ENCODE peak calls at places on chromosome 9, in eight cellular contexts. T, X, S, U, V, O, H and P are unnamed samples.

GRCh38 chr9:131502781-131503625 is at the start of gene POMT1:
- DNase-seq in S (peak), U (peak), T (peak), V (peak), X (peak), O (peak), H (peak), P (peak)

GRCh38 chr9:121450241-121450640 is 49.4 kb downstream of the GGTA1 start:
- DNase-seq in V (no peak), T (no peak), S (no peak), X (no peak), O (no peak), U (no peak), H (no peak), P (no peak)

GRCh38 chr9:130433168-130433946 is 11.4 kb upstream of the ASS1 start:
- DNase-seq in T (peak), H (no peak), S (no peak), X (no peak), O (peak), V (peak), U (no peak), P (no peak)

GRCh38 chr9:76401176-76401575 is 7.0 kb upstream of the RFK start:
- DNase-seq in O (no peak), X (no peak), S (no peak), H (no peak), U (no peak), V (no peak), T (no peak), P (no peak)

GRCh38 chr9:21413089-21414023 is 4.4 kb downstream of the IFNA8 start:
- DNase-seq in O (no peak), T (no peak), U (no peak), H (no peak), X (no peak), V (no peak), S (no peak), P (peak)

GRCh38 chr9:126646162-126646561 is 32.4 kb downstream of the LMX1B start:
- DNase-seq in H (no peak), T (no peak), S (no peak), X (no peak), U (no peak), V (no peak), O (no peak), P (no peak)

GRCh38 chr9:137666950-137667670 is 48.3 kb downstream of the EHMT1 start:
- DNase-seq in U (peak), S (no peak), V (no peak), H (peak), O (peak), X (no peak), T (no peak), P (no peak)

GRCh38 chr9:114016101-114016500 is 62.0 kb downstream of the AMBP start:
- DNase-seq in U (no peak), H (peak), O (no peak), S (peak), V (no peak), X (no peak), T (no peak), P (no peak)

GRCh38 chr9:106019702-106020101 is 325.4 kb downstream of the TMEM38B start:
- DNase-seq in H (no peak), T (no peak), V (no peak), U (no peak), X (no peak), S (no peak), O (no peak), P (no peak)

GRCh38 chr9:137254624-137255447 is at the start of gene NELFB:
- DNase-seq in X (peak), T (peak), U (peak), V (peak), O (peak), H (peak), S (peak), P (peak)

DNA sequence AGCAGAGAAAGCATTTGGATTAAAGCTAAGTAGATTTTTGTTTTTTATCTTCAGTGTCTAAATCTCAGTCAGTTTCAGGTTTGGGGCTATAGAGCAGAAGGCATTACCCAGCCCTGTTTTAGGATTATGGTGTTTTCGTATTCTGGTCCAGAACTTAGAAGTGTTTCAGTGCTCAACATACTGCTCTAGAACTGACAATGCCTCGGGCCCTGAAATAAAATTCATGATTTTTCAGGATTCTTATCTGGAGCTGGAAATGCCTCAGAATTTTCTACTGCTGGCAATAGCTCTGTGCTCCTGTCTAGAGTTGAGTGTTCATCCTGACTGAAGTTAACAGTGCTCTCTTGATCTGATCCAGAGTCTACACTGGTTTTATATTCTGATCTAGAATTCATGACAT is 163.9 kb downstream of the PAPPA start:
- DNase-seq in S (no peak), X (no peak), U (no peak), T (no peak), V (no peak), H (no peak), O (no peak), P (no peak)
- H3K27ac ChIP-seq in S (no peak), X (no peak), U (no peak), T (no peak), V (peak), H (no peak), O (peak), P (no peak)

DNA sequence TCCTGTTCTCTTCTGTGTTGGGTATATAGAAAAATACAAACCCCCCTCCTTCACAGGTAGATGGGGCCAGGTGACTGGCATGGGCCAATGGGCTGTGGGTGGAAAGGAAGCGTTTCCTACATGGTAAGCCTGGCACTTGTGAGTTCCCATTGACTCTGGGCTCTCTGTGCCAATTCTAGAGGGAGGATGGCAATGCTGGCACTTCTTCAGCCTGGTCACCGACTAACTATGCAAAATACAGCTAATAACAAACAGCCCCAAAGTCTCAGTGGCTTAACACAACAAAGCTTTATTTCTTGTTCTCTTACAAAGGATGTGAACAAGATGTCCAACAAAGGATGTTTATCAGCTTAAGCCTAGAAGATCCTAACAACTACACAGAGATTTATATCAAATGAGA is 258.1 kb downstream of the SYK start:
- DNase-seq in H (no peak), X (no peak), S (no peak), O (no peak), U (no peak), T (no peak), V (no peak), P (no peak)
- H3K27ac ChIP-seq in H (peak), X (no peak), S (peak), O (no peak), U (no peak), T (peak), V (peak), P (no peak)

GRCh38 chr9:5695860-5696259 is 67.0 kb downstream of the RIC1 start:
- DNase-seq in U (no peak), O (no peak), H (no peak), S (no peak), V (no peak), T (no peak), X (no peak), P (no peak)
- H3K27ac ChIP-seq in U (no peak), O (no peak), H (no peak), S (no peak), V (no peak), T (no peak), X (no peak), P (no peak)

GRCh38 chr9:37040508-37041127 is 6.5 kb upstream of the PAX5 start:
- DNase-seq in H (no peak), T (no peak), X (no peak), U (no peak), V (no peak), O (no peak), S (no peak), P (no peak)
- H3K27ac ChIP-seq in H (no peak), T (no peak), X (no peak), U (no peak), V (no peak), O (no peak), S (no peak), P (no peak)

GRCh38 chr9:129319938-129320481 is 141.9 kb upstream of the IER5L start:
- DNase-seq in V (no peak), T (no peak), U (no peak), S (peak), X (no peak), O (no peak), H (peak), P (no peak)

GRCh38 chr9:129320575-129321311 is 142.7 kb upstream of the IER5L start:
- DNase-seq in T (peak), X (peak), V (peak), O (peak), U (peak), H (peak), S (peak), P (no peak)

GRCh38 chr9:129322641-129323375 is 144.7 kb upstream of the IER5L start:
- DNase-seq in O (no peak), V (no peak), H (no peak), T (no peak), S (peak), X (no peak), U (no peak), P (no peak)

GRCh38 chr9:129322022-129322621 is 144.1 kb upstream of the IER5L start:
- DNase-seq in T (no peak), O (no peak), S (peak), U (no peak), X (no peak), V (no peak), H (no peak), P (no peak)

DNA sequence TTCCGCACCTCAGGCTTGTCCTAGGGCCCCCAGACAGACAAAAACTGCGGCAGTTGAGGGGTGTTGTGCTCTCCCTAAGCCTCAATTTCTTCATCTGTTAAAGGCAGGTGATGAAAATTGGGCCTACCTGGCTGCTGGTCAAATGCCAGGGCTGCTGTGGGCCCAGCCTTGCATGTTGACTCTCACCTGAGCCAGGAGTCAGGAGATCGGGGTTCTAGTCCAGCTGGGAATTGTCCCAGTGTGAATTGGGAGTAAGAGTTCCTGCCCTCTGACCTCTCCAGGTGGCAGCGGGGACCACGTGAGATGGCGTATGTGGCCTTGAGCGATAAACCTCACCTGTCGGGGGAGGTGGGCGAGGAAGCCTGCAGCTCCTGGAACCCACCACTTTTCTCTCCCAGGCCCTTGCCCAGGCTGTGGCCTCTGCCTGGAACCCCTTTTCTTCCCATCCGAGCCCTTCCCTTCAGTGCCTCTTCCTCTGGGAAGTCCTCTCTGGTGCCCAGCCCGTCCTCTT is 143.5 kb upstream of the IER5L start:
- DNase-seq in S (no peak), U (no peak), T (no peak), V (no peak), O (no peak), X (no peak), H (peak), P (no peak)
- H3K27ac ChIP-seq in S (peak), U (no peak), T (no peak), V (peak), O (peak), X (no peak), H (peak), P (peak)

GRCh38 chr9:109709881-109710280 is 70.1 kb upstream of the PALM2AKAP2 start:
- DNase-seq in S (no peak), O (no peak), H (no peak), X (no peak), T (no peak), V (no peak), U (no peak), P (no peak)

GRCh38 chr9:109705515-109705914 is 74.5 kb upstream of the PALM2AKAP2 start:
- DNase-seq in O (no peak), X (no peak), H (no peak), S (no peak), T (peak), U (no peak), V (no peak), P (no peak)

GRCh38 chr9:109704546-109704945 is 75.5 kb upstream of the PALM2AKAP2 start:
- DNase-seq in H (no peak), U (no peak), O (no peak), S (no peak), X (no peak), T (no peak), V (no peak), P (no peak)

GRCh38 chr9:109708507-109708945 is 71.5 kb upstream of the PALM2AKAP2 start:
- DNase-seq in O (no peak), T (peak), X (no peak), H (no peak), U (no peak), S (no peak), V (no peak), P (no peak)

GRCh38 chr9:109707355-109707754 is 72.6 kb upstream of the PALM2AKAP2 start:
- DNase-seq in S (no peak), O (peak), T (no peak), V (peak), H (no peak), X (no peak), U (no peak), P (no peak)
- H3K27ac ChIP-seq in S (no peak), O (no peak), T (no peak), V (peak), H (no peak), X (no peak), U (no peak), P (no peak)

GRCh38 chr9:128202648-128203023 is 543 bp upstream of the DNM1 start:
- DNase-seq in O (no peak), H (no peak), X (no peak), U (no peak), V (no peak), S (no peak), T (no peak), P (no peak)

GRCh38 chr9:128203842-128204551 is 818 bp downstream of the DNM1 start:
- DNase-seq in T (peak), X (no peak), U (no peak), V (peak), H (no peak), S (no peak), O (no peak), P (no peak)

GRCh38 chr9:128201441-128202369 is 1.5 kb upstream of the DNM1 start:
- DNase-seq in U (no peak), T (peak), O (no peak), X (no peak), V (no peak), S (no peak), H (no peak), P (no peak)

GRCh38 chr9:128204858-128205257 is 1.7 kb downstream of the DNM1 start:
- DNase-seq in T (no peak), O (no peak), X (no peak), U (no peak), S (no peak), V (no peak), H (no peak), P (no peak)

DNA sequence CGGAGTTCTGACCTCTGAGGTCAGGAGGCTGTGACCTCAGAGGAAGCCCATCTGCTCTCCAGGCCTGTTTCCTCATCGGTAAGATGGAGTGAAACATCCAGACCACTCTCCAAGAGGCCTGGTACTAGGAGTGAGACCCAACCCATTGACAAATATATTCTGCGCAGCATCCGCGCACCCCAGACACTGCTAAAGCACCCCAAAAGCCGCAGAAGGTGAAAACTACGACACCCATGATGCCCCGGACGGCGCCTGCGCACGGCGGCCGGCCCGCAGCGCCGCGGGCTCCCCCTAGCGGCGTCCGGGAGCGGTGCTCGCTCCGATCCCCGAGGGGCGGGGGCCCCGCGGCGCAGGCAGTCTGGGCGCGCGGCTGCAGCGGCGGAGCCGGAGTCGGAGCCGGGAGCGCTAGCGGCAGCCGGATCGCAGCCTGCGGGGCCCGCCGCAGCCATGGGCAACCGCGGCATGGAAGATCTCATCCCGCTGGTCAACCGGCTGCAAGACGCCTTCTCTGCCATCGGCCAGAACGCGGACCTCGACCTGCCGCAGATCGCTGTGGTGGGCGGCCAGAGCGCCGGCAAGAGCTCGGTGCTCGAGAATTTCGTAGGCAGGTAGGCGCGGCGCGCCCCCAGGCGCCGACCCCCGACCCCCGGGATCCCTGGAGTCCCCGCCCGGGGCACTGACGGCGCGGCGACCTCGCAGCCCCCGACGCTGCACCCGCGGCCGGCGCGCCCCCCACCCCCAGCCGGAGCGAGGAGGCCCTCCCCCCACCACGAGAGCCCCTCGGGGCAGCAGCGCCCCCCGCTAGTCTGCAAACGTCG is at the start of gene DNM1:
- DNase-seq in X (peak), H (peak), O (no peak), U (peak), T (peak), S (peak), V (peak), P (peak)
- H3K27ac ChIP-seq in X (peak), H (peak), O (no peak), U (no peak), T (no peak), S (no peak), V (peak), P (peak)

DNA sequence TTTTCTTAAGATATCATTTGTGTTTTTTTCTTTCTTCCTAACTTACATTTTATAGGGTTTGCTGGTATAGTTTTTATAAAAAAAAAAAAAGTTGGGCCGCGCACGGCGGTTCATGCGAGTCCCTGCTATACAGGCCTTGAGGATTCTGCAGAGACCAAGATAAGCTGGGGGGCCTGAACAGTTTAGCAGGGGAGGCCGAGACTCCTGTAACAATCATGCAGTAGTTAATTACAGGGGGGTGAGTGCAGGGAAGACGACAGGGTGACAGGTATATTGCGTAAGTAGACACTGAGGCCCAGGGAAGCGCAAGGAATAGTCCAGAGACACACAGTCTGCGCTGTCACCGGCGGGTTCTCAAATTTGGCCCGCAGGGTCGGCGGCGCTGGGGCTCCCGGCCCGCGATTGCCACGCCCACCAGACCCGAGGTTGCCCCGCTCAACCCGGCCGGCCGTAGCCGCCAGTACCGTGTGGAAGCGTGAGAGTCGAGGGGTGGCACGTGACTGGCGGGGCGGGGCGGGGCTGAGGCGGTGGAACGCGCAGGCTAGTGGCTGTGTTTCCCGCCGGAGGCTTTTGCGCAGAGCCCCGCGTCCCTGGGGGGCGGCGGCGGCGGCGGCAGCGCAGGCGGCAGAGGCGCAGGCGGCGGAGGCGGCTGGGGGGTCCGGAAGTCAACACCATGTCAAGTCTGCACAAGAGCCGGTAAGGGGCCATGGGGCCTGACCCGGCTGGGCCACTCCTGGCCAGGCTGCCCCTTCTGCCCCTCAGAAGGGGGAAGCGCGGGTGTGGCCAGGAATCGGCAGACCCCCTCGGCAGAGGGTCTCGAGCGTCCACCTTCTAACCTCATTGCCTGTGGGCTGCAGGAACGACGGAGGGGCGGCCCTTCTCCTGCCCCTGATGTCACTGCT is at the start of gene TBC1D13:
- DNase-seq in X (peak), V (peak), H (peak), U (peak), T (peak), O (peak), S (peak), P (peak)
- H3K27ac ChIP-seq in X (peak), V (peak), H (peak), U (no peak), T (peak), O (peak), S (peak), P (peak)

DNA sequence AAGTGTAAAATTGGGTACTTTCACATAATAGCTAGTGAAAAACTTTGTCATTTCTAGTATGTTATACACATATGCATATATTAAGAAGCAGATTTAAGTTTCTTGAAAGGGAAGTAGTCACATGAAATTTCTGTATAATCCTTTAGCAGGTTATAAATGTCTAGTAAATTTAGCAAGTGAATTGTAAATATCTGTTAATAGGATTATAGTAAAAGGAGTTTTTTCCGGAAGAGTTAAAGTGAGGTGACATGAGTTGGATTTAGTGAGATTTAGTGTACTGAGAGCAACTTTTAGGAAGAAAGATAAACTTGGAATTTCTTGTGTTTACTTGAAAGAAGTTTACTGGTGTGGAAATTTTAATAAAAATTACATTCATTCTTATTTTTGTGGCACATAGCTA is 38.4 kb downstream of the SPIN1 start:
- DNase-seq in X (no peak), T (no peak), S (no peak), V (no peak), O (no peak), H (no peak), U (no peak), P (no peak)
- H3K27ac ChIP-seq in X (no peak), T (no peak), S (no peak), V (no peak), O (no peak), H (no peak), U (no peak), P (no peak)